ENCODE peak calls at places on chromosomes 7 and 10, in ten cellular contexts. One of them, this sample, is unnamed.

GRCh38 chr7:7266257-7266656 is 83.9 kb downstream of the C1GALT1 start:
- DNase-seq in hepatocyte: peak; percentile 11
- DNase-seq in body of pancreas: no peak
- DNase-seq in OCI-LY7: no peak
- DNase-seq in K562: no peak
- DNase-seq in IMR-90: no peak
- DNase-seq in Karpas-422: no peak
- DNase-seq in naive thymus-derived CD4-positive, alpha-beta T cell: no peak
- DNase-seq in CD8-positive, alpha-beta T cell: no peak
- DNase-seq in left lung: no peak
- DNase-seq in this sample: no peak

GRCh38 chr10:513393-513792 is 176.1 kb downstream of the DIP2C start:
- DNase-seq in K562: no peak
- DNase-seq in OCI-LY7: peak; percentile 65
- DNase-seq in naive thymus-derived CD4-positive, alpha-beta T cell: no peak
- DNase-seq in IMR-90: no peak
- DNase-seq in Karpas-422: no peak
- DNase-seq in body of pancreas: peak; percentile 47
- DNase-seq in left lung: no peak
- DNase-seq in CD8-positive, alpha-beta T cell: no peak
- DNase-seq in hepatocyte: no peak
- DNase-seq in this sample: no peak

GRCh38 chr7:31033674-31034073 is 18.4 kb upstream of the ADCYAP1R1 start:
- DNase-seq in IMR-90: no peak
- DNase-seq in K562: no peak
- DNase-seq in naive thymus-derived CD4-positive, alpha-beta T cell: no peak
- DNase-seq in Karpas-422: no peak
- DNase-seq in hepatocyte: no peak
- DNase-seq in left lung: no peak
- DNase-seq in OCI-LY7: no peak
- DNase-seq in body of pancreas: no peak
- DNase-seq in CD8-positive, alpha-beta T cell: no peak
- DNase-seq in this sample: no peak

GRCh38 chr10:33284945-33285344 is 49.5 kb downstream of the NRP1 start:
- DNase-seq in body of pancreas: no peak
- DNase-seq in IMR-90: no peak
- DNase-seq in left lung: no peak
- DNase-seq in K562: no peak
- DNase-seq in hepatocyte: no peak
- DNase-seq in Karpas-422: no peak
- DNase-seq in OCI-LY7: no peak
- DNase-seq in naive thymus-derived CD4-positive, alpha-beta T cell: no peak
- DNase-seq in CD8-positive, alpha-beta T cell: no peak
- DNase-seq in this sample: no peak

GRCh38 chr10:108003576-108003975 is 839.1 kb upstream of the SORCS1 start:
- DNase-seq in Karpas-422: no peak
- DNase-seq in OCI-LY7: no peak
- DNase-seq in naive thymus-derived CD4-positive, alpha-beta T cell: no peak
- DNase-seq in IMR-90: no peak
- DNase-seq in left lung: no peak
- DNase-seq in K562: no peak
- DNase-seq in hepatocyte: no peak
- DNase-seq in body of pancreas: no peak
- DNase-seq in CD8-positive, alpha-beta T cell: no peak
- DNase-seq in this sample: no peak

GRCh38 chr10:113788604-113789083 is 37.2 kb downstream of the PLEKHS1 start:
- DNase-seq in body of pancreas: peak; percentile 25
- DNase-seq in OCI-LY7: no peak
- DNase-seq in CD8-positive, alpha-beta T cell: no peak
- DNase-seq in IMR-90: peak; percentile 96
- DNase-seq in Karpas-422: no peak
- DNase-seq in hepatocyte: peak; percentile 40
- DNase-seq in K562: peak; percentile 10
- DNase-seq in naive thymus-derived CD4-positive, alpha-beta T cell: no peak
- DNase-seq in left lung: no peak
- DNase-seq in this sample: peak; percentile 39

GRCh38 chr7:45159296-45159695 is 1.7 kb downstream of the RAMP3 start:
- DNase-seq in naive thymus-derived CD4-positive, alpha-beta T cell: no peak
- DNase-seq in OCI-LY7: no peak
- DNase-seq in body of pancreas: no peak
- DNase-seq in K562: no peak
- DNase-seq in CD8-positive, alpha-beta T cell: no peak
- DNase-seq in hepatocyte: no peak
- DNase-seq in left lung: no peak
- DNase-seq in IMR-90: no peak
- DNase-seq in Karpas-422: no peak
- DNase-seq in this sample: no peak

GRCh38 chr7:73612598-73613269 is 11.6 kb downstream of the MLXIPL start:
- DNase-seq in CD8-positive, alpha-beta T cell: no peak
- DNase-seq in OCI-LY7: no peak
- DNase-seq in hepatocyte: peak; percentile 86
- DNase-seq in K562: peak; percentile 73
- DNase-seq in IMR-90: peak; percentile 29
- DNase-seq in Karpas-422: no peak
- DNase-seq in left lung: peak; percentile 19
- DNase-seq in body of pancreas: peak; percentile 57
- DNase-seq in naive thymus-derived CD4-positive, alpha-beta T cell: no peak
- DNase-seq in this sample: no peak

GRCh38 chr10:30080161-30080560 is 20.8 kb upstream of the JCAD start:
- DNase-seq in left lung: no peak
- DNase-seq in OCI-LY7: no peak
- DNase-seq in body of pancreas: no peak
- DNase-seq in CD8-positive, alpha-beta T cell: no peak
- DNase-seq in K562: no peak
- DNase-seq in hepatocyte: no peak
- DNase-seq in IMR-90: peak; percentile 61
- DNase-seq in naive thymus-derived CD4-positive, alpha-beta T cell: no peak
- DNase-seq in Karpas-422: no peak
- DNase-seq in this sample: no peak

GRCh38 chr7:1275685-1276424 is 43.2 kb downstream of the UNCX start:
- DNase-seq in CD8-positive, alpha-beta T cell: no peak
- DNase-seq in left lung: peak; percentile 66
- DNase-seq in K562: no peak
- DNase-seq in body of pancreas: no peak
- DNase-seq in IMR-90: no peak
- DNase-seq in OCI-LY7: no peak
- DNase-seq in naive thymus-derived CD4-positive, alpha-beta T cell: no peak
- DNase-seq in Karpas-422: no peak
- DNase-seq in hepatocyte: no peak
- DNase-seq in this sample: no peak

GRCh38 chr10:126738001-126738400 is 67.5 kb upstream of the C10orf90 start:
- DNase-seq in IMR-90: no peak
- DNase-seq in OCI-LY7: no peak
- DNase-seq in Karpas-422: no peak
- DNase-seq in K562: no peak
- DNase-seq in body of pancreas: no peak
- DNase-seq in left lung: no peak
- DNase-seq in CD8-positive, alpha-beta T cell: no peak
- DNase-seq in naive thymus-derived CD4-positive, alpha-beta T cell: no peak
- DNase-seq in hepatocyte: no peak
- DNase-seq in this sample: no peak

GRCh38 chr7:105932835-105933477 is 30.1 kb upstream of the CDHR3 start:
- DNase-seq in IMR-90: peak; percentile 67
- DNase-seq in hepatocyte: no peak
- DNase-seq in body of pancreas: no peak
- DNase-seq in CD8-positive, alpha-beta T cell: no peak
- DNase-seq in Karpas-422: no peak
- DNase-seq in OCI-LY7: no peak
- DNase-seq in K562: no peak
- DNase-seq in naive thymus-derived CD4-positive, alpha-beta T cell: no peak
- DNase-seq in left lung: no peak
- DNase-seq in this sample: no peak

GRCh38 chr7:73999664-74000420 is 28.1 kb upstream of the ELN start:
- DNase-seq in left lung: no peak
- DNase-seq in Karpas-422: no peak
- DNase-seq in K562: no peak
- DNase-seq in IMR-90: peak; percentile 84
- DNase-seq in hepatocyte: no peak
- DNase-seq in OCI-LY7: no peak
- DNase-seq in naive thymus-derived CD4-positive, alpha-beta T cell: no peak
- DNase-seq in body of pancreas: peak; percentile 78
- DNase-seq in CD8-positive, alpha-beta T cell: no peak
- DNase-seq in this sample: no peak

GRCh38 chr7:65722361-65722792 is 150.5 kb upstream of the VKORC1L1 start:
- DNase-seq in left lung: no peak
- DNase-seq in body of pancreas: peak; percentile 82
- DNase-seq in K562: peak; percentile 54
- DNase-seq in OCI-LY7: peak; percentile 62
- DNase-seq in hepatocyte: peak; percentile 74
- DNase-seq in CD8-positive, alpha-beta T cell: peak; percentile 59
- DNase-seq in naive thymus-derived CD4-positive, alpha-beta T cell: peak; percentile 72
- DNase-seq in Karpas-422: peak; percentile 82
- DNase-seq in IMR-90: peak; percentile 11
- DNase-seq in this sample: peak; percentile 77

GRCh38 chr7:141295367-141295895 is 221.6 kb downstream of the TMEM178B start:
- DNase-seq in K562: no peak
- DNase-seq in hepatocyte: no peak
- DNase-seq in left lung: no peak
- DNase-seq in Karpas-422: no peak
- DNase-seq in OCI-LY7: no peak
- DNase-seq in IMR-90: no peak
- DNase-seq in body of pancreas: no peak
- DNase-seq in naive thymus-derived CD4-positive, alpha-beta T cell: no peak
- DNase-seq in CD8-positive, alpha-beta T cell: no peak
- DNase-seq in this sample: no peak

GRCh38 chr10:98664329-98665042 is 217.8 kb upstream of the HPS1 start:
- DNase-seq in CD8-positive, alpha-beta T cell: peak; percentile 5
- DNase-seq in IMR-90: peak; percentile 7
- DNase-seq in hepatocyte: no peak
- DNase-seq in left lung: no peak
- DNase-seq in body of pancreas: no peak
- DNase-seq in naive thymus-derived CD4-positive, alpha-beta T cell: peak; percentile 15
- DNase-seq in OCI-LY7: peak; percentile 52
- DNase-seq in K562: peak; percentile 53
- DNase-seq in Karpas-422: peak; percentile 73
- DNase-seq in this sample: peak; percentile 51

DNA sequence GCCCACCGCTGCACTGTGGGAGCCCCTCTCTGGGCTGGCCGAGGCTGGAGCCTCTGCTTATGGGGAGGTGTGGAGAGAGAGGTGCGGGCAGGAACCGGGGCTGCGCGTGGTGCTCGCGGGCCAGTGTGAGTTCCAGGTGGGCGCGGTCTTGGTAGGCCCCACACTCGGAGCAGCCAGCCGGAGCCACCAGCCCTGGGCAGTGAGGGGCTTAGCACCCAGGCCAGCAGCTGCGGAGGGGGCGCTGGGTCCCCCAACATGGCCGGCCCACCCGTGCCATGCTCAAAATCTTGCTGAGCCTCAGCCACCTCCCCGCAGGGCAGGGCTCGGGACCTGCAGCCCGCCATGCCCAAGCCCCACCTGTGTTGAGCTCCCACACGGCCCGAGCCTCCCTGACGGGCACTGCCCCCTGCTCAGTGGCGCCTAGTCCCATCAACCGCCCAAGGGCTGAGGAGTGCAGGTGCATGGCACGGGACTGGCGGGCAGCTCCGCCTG is 856.8 kb upstream of the CELF2 start:
- DNase-seq in K562: no peak
- DNase-seq in body of pancreas: no peak
- DNase-seq in IMR-90: no peak
- DNase-seq in CD8-positive, alpha-beta T cell: no peak
- DNase-seq in left lung: peak; percentile 60
- DNase-seq in naive thymus-derived CD4-positive, alpha-beta T cell: no peak
- DNase-seq in Karpas-422: no peak
- DNase-seq in hepatocyte: no peak
- DNase-seq in OCI-LY7: no peak
- DNase-seq in this sample: no peak
- H3K9me3 ChIP-seq in K562: peaks cover 1% of the 10 kb centered on the region
- H3K9me3 ChIP-seq in body of pancreas: no peaks in the 10 kb centered on the region
- H3K9me3 ChIP-seq in IMR-90: peaks cover 3% of the 10 kb centered on the region
- H3K9me3 ChIP-seq in CD8-positive, alpha-beta T cell: no peaks in the 10 kb centered on the region
- H3K9me3 ChIP-seq in left lung: no peaks in the 10 kb centered on the region
- H3K9me3 ChIP-seq in naive thymus-derived CD4-positive, alpha-beta T cell: no peaks in the 10 kb centered on the region
- H3K9me3 ChIP-seq in Karpas-422: no peaks in the 10 kb centered on the region
- H3K9me3 ChIP-seq in hepatocyte: no peaks in the 10 kb centered on the region
- H3K9me3 ChIP-seq in OCI-LY7: peaks cover 6% of the 10 kb centered on the region
- H3K9me3 ChIP-seq in this sample: no peaks in the 10 kb centered on the region

GRCh38 chr7:130958846-130959245 is 224.8 kb upstream of the KLF14 start:
- DNase-seq in hepatocyte: no peak
- DNase-seq in naive thymus-derived CD4-positive, alpha-beta T cell: no peak
- DNase-seq in CD8-positive, alpha-beta T cell: no peak
- DNase-seq in OCI-LY7: no peak
- DNase-seq in Karpas-422: peak; percentile 84
- DNase-seq in left lung: no peak
- DNase-seq in body of pancreas: no peak
- DNase-seq in IMR-90: no peak
- DNase-seq in K562: no peak
- DNase-seq in this sample: no peak
- H3K36me3 ChIP-seq in hepatocyte: no peaks in the 10 kb centered on the region
- H3K36me3 ChIP-seq in naive thymus-derived CD4-positive, alpha-beta T cell: no peaks in the 10 kb centered on the region
- H3K36me3 ChIP-seq in CD8-positive, alpha-beta T cell: no peaks in the 10 kb centered on the region
- H3K36me3 ChIP-seq in OCI-LY7: peaks cover 38% of the 10 kb centered on the region
- H3K36me3 ChIP-seq in Karpas-422: peaks cover 24% of the 10 kb centered on the region
- H3K36me3 ChIP-seq in left lung: peaks cover 10% of the 10 kb centered on the region
- H3K36me3 ChIP-seq in body of pancreas: no peaks in the 10 kb centered on the region
- H3K36me3 ChIP-seq in IMR-90: no peaks in the 10 kb centered on the region
- H3K36me3 ChIP-seq in K562: no peaks in the 10 kb centered on the region
- H3K36me3 ChIP-seq in this sample: peaks cover 11% of the 10 kb centered on the region

GRCh38 chr7:6248581-6248980 is 23.8 kb downstream of the CYTH3 start:
- DNase-seq in Karpas-422: no peak
- DNase-seq in OCI-LY7: no peak
- DNase-seq in left lung: no peak
- DNase-seq in naive thymus-derived CD4-positive, alpha-beta T cell: no peak
- DNase-seq in IMR-90: peak; percentile 88
- DNase-seq in body of pancreas: no peak
- DNase-seq in hepatocyte: no peak
- DNase-seq in CD8-positive, alpha-beta T cell: no peak
- DNase-seq in K562: no peak
- DNase-seq in this sample: no peak
- H3K4me1 ChIP-seq in Karpas-422: no peaks in the 10 kb centered on the region
- H3K4me1 ChIP-seq in OCI-LY7: no peaks in the 10 kb centered on the region
- H3K4me1 ChIP-seq in left lung: peaks cover 4% of the 10 kb centered on the region
- H3K4me1 ChIP-seq in naive thymus-derived CD4-positive, alpha-beta T cell: peaks cover 7% of the 10 kb centered on the region
- H3K4me1 ChIP-seq in IMR-90: peaks cover 19% of the 10 kb centered on the region
- H3K4me1 ChIP-seq in body of pancreas: no peaks in the 10 kb centered on the region
- H3K4me1 ChIP-seq in hepatocyte: peaks cover 17% of the 10 kb centered on the region
- H3K4me1 ChIP-seq in CD8-positive, alpha-beta T cell: no peaks in the 10 kb centered on the region
- H3K4me1 ChIP-seq in K562: peaks cover 7% of the 10 kb centered on the region
- H3K4me1 ChIP-seq in this sample: peaks cover 9% of the 10 kb centered on the region

GRCh38 chr7:93132216-93132615 is 14.4 kb upstream of the SAMD9 start:
- DNase-seq in body of pancreas: no peak
- DNase-seq in CD8-positive, alpha-beta T cell: no peak
- DNase-seq in K562: no peak
- DNase-seq in hepatocyte: no peak
- DNase-seq in left lung: no peak
- DNase-seq in naive thymus-derived CD4-positive, alpha-beta T cell: no peak
- DNase-seq in Karpas-422: no peak
- DNase-seq in OCI-LY7: no peak
- DNase-seq in IMR-90: no peak
- DNase-seq in this sample: no peak

GRCh38 chr7:93138576-93138975 is 9.6 kb downstream of the SAMD9L start:
- DNase-seq in CD8-positive, alpha-beta T cell: no peak
- DNase-seq in naive thymus-derived CD4-positive, alpha-beta T cell: no peak
- DNase-seq in IMR-90: no peak
- DNase-seq in hepatocyte: no peak
- DNase-seq in left lung: no peak
- DNase-seq in body of pancreas: no peak
- DNase-seq in OCI-LY7: no peak
- DNase-seq in K562: no peak
- DNase-seq in Karpas-422: no peak
- DNase-seq in this sample: no peak

GRCh38 chr7:93133020-93133419 is 15.2 kb downstream of the SAMD9L start:
- DNase-seq in OCI-LY7: no peak
- DNase-seq in IMR-90: no peak
- DNase-seq in body of pancreas: no peak
- DNase-seq in Karpas-422: no peak
- DNase-seq in K562: no peak
- DNase-seq in naive thymus-derived CD4-positive, alpha-beta T cell: no peak
- DNase-seq in CD8-positive, alpha-beta T cell: no peak
- DNase-seq in hepatocyte: no peak
- DNase-seq in left lung: no peak
- DNase-seq in this sample: no peak
- H3K9me3 ChIP-seq in OCI-LY7: peaks cover 6% of the 10 kb centered on the region
- H3K9me3 ChIP-seq in IMR-90: no peaks in the 10 kb centered on the region
- H3K9me3 ChIP-seq in body of pancreas: no peaks in the 10 kb centered on the region
- H3K9me3 ChIP-seq in Karpas-422: no peaks in the 10 kb centered on the region
- H3K9me3 ChIP-seq in K562: no peaks in the 10 kb centered on the region
- H3K9me3 ChIP-seq in naive thymus-derived CD4-positive, alpha-beta T cell: peaks cover 71% of the 10 kb centered on the region
- H3K9me3 ChIP-seq in CD8-positive, alpha-beta T cell: peaks cover 24% of the 10 kb centered on the region
- H3K9me3 ChIP-seq in hepatocyte: no peaks in the 10 kb centered on the region
- H3K9me3 ChIP-seq in left lung: no peaks in the 10 kb centered on the region
- H3K9me3 ChIP-seq in this sample: no peaks in the 10 kb centered on the region